ENCODE peak calls at places on chromosomes 3 and 15, in five cellular contexts. H is KBM-7, B is AG08395, N is T follicular helper cell, Q is body of pancreas. F is an unnamed sample.

GRCh38 chr15:83287541-83288027 is 3.1 kb upstream of the BNC1 start:
- DNase-seq in B (peak), Q (no peak), N (no peak), H (no peak), F (no peak)

GRCh38 chr3:45092132-45093031 is 53.8 kb downstream of the CDCP1 start:
- DNase-seq in N (no peak), Q (no peak), B (peak), H (no peak), F (no peak)

GRCh38 chr3:127676921-127677351 is 4.2 kb downstream of the ABTB1 start:
- DNase-seq in N (no peak), B (no peak), H (no peak), Q (peak), F (no peak)

GRCh38 chr3:98885851-98886250 is 15.6 kb downstream of the DCBLD2 start:
- DNase-seq in B (no peak), H (no peak), Q (no peak), N (no peak), F (no peak)

GRCh38 chr15:97196066-97197027 is 764.2 kb upstream of the ARRDC4 start:
- DNase-seq in H (no peak), N (no peak), Q (no peak), B (no peak), F (no peak)

GRCh38 chr3:127002195-127003174 is 19.6 kb downstream of the PLXNA1 start:
- DNase-seq in N (no peak), B (peak), Q (peak), H (no peak), F (no peak)

GRCh38 chr3:160130950-160131349 is 94.3 kb upstream of the C3orf80 start:
- DNase-seq in N (no peak), B (peak), Q (no peak), H (no peak), F (no peak)

GRCh38 chr15:52021128-52021671 is 2.2 kb downstream of the MAPK6 start:
- DNase-seq in B (peak), H (peak), Q (peak), N (peak), F (peak)

GRCh38 chr3:45655906-45656305 is 33.3 kb upstream of the SACM1L start:
- DNase-seq in N (no peak), Q (no peak), B (no peak), H (no peak), F (no peak)

GRCh38 chr3:127684871-127685707 is 12.3 kb downstream of the ABTB1 start:
- DNase-seq in H (no peak), Q (peak), N (no peak), B (no peak), F (no peak)

GRCh38 chr3:13199006-13199776 is 126.0 kb upstream of the IQSEC1 start:
- DNase-seq in Q (no peak), B (no peak), H (no peak), N (no peak), F (no peak)

GRCh38 chr3:66115858-66116654 is 77.3 kb upstream of the MAGI1 start:
- DNase-seq in H (no peak), B (peak), Q (peak), N (no peak), F (no peak)

GRCh38 chr15:78991476-78991875 is 46.6 kb upstream of the CTSH start:
- DNase-seq in Q (no peak), N (no peak), H (no peak), B (peak), F (no peak)

F was measured in T-cell.